ENCODE peak calls at places on chromosomes 5 and 9, in nine cellular contexts. C is PC-3, L is SK-N-SH, U is GM23248, M is HCT116, J is GM23338, R is MM.1S, O is neural progenitor cell, W is hepatocyte. T is an unnamed sample.

GRCh38 chr9:101485873-101486692 is 47.6 kb upstream of the RNF20 start:
- DNase-seq in C (no peak), L (peak), U (peak), M (peak), J (peak), R (no peak), O (peak), W (peak), T (no peak)

GRCh38 chr9:88278036-88278435 is 110.2 kb upstream of the SPIN1 start:
- DNase-seq in C (no peak), L (no peak), U (no peak), M (no peak), J (peak), R (no peak), O (no peak), W (no peak), T (no peak)

GRCh38 chr5:33091571-33092363 is 349.0 kb upstream of the TARS1 start:
- DNase-seq in C (no peak), L (no peak), U (peak), M (no peak), J (peak), R (no peak), O (no peak), W (no peak), T (no peak)

GRCh38 chr5:150129813-150130492 is 25.7 kb downstream of the PDGFRB start:
- DNase-seq in C (peak), L (peak), U (peak), M (peak), J (peak), R (peak), O (peak), W (peak), T (peak)

GRCh38 chr5:131382407-131383395 is 118.8 kb downstream of the CDC42SE2 start:
- DNase-seq in C (peak), L (peak), U (peak), M (peak), J (peak), R (peak), O (peak), W (peak), T (peak)

GRCh38 chr9:130741831-130742449 is 48.4 kb downstream of the EXOSC2 start:
- DNase-seq in C (peak), L (no peak), U (peak), M (no peak), J (no peak), R (no peak), O (no peak), W (no peak), T (no peak)

GRCh38 chr5:621341-621761 is 9.2 kb downstream of the CEP72 start:
- DNase-seq in C (no peak), L (no peak), U (no peak), M (no peak), J (no peak), R (no peak), O (no peak), W (no peak), T (no peak)

GRCh38 chr9:126298319-126298801 is 28.3 kb upstream of the MVB12B start:
- DNase-seq in C (no peak), L (no peak), U (no peak), M (no peak), J (peak), R (no peak), O (peak), W (peak), T (no peak)

GRCh38 chr5:87242242-87242641 is 25.4 kb upstream of the RASA1 start:
- DNase-seq in C (no peak), L (no peak), U (no peak), M (no peak), J (no peak), R (no peak), O (no peak), W (no peak), T (no peak)

GRCh38 chr5:88842784-88843183 is 40.2 kb downstream of the MEF2C start:
- DNase-seq in C (no peak), L (no peak), U (no peak), M (no peak), J (no peak), R (no peak), O (no peak), W (no peak), T (no peak)

GRCh38 chr9:100350188-100350587 is 2.6 kb downstream of the TEX10 start:
- DNase-seq in C (no peak), L (no peak), U (peak), M (no peak), J (no peak), R (no peak), O (no peak), W (no peak), T (peak)

GRCh38 chr5:116361171-116361967 is 213.3 kb downstream of the SEMA6A start:
- DNase-seq in C (no peak), L (peak), U (peak), M (no peak), J (peak), R (no peak), O (peak), W (peak), T (no peak)

GRCh38 chr9:38761334-38761733 is 41.4 kb upstream of the FAM240B start:
- DNase-seq in C (no peak), L (peak), U (no peak), M (no peak), J (peak), R (no peak), O (peak), W (no peak), T (no peak)

GRCh38 chr5:149886697-149887470 is 57.7 kb downstream of the PDE6A start:
- DNase-seq in C (no peak), L (no peak), U (no peak), M (no peak), J (no peak), R (no peak), O (no peak), W (no peak), T (no peak)

GRCh38 chr5:55520117-55520829 is 14.5 kb downstream of the PLPP1 start:
- DNase-seq in C (no peak), L (no peak), U (no peak), M (no peak), J (no peak), R (no peak), O (no peak), W (peak), T (no peak)
- H3K27ac ChIP-seq in C (no peak), L (no peak), U (no peak), M (no peak), J (peak), R (no peak), O (no peak), W (peak), T (no peak)

DNA sequence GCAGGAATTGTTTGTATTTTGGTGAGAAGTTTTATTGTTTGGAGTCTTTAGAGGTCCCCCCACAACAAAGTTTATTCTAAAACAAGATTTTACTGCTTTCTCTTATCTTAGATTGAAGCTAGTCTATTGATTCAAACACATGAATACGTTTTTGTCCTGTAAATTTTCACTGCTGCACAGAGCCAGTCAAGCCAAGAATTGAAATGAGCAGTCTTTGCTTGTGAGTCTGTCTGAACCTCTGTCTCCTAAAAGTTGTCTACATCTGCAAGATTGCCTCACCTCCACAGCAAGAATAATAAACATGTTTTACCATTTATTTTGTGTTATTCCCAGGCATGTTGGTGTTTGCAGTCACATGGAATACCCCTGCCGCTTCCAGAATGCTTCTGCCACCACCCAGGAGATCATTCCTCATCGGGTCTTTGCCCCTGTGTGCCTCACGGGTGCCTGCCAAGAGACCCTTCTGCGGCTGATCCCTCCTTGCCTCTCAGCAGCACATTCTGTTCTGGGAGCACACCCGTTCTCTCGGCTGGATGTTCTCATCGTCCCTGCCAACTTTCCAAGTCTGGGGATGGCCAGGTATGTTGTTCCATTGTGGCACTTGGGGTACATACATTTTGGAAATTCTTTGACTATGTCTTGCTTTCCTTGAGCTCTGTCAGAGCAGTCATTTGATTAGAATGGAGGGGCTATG is 74.1 kb downstream of the AOPEP start:
- DNase-seq in C (no peak), L (no peak), U (peak), M (no peak), J (no peak), R (no peak), O (no peak), W (no peak), T (no peak)
- H3K4me2 ChIP-seq in C (peak), L (no peak), U (no peak), M (peak), J (no peak), R (no peak), O (no peak), W (peak), T (no peak)

GRCh38 chr9:98043921-98044320 is 12.6 kb upstream of the NANS start:
- DNase-seq in C (no peak), L (no peak), U (no peak), M (no peak), J (no peak), R (no peak), O (no peak), W (no peak), T (no peak)

GRCh38 chr9:98047002-98047401 is 9.5 kb upstream of the NANS start:
- DNase-seq in C (no peak), L (no peak), U (no peak), M (no peak), J (no peak), R (no peak), O (no peak), W (no peak), T (peak)

GRCh38 chr9:98046161-98046543 is 10.4 kb upstream of the NANS start:
- DNase-seq in C (no peak), L (no peak), U (no peak), M (no peak), J (no peak), R (no peak), O (no peak), W (no peak), T (no peak)

GRCh38 chr9:98049668-98050067 is 6.9 kb upstream of the NANS start:
- DNase-seq in C (no peak), L (no peak), U (no peak), M (no peak), J (no peak), R (no peak), O (no peak), W (no peak), T (no peak)

GRCh38 chr9:98045234-98046160 is 11.0 kb upstream of the NANS start:
- DNase-seq in C (peak), L (no peak), U (no peak), M (peak), J (no peak), R (peak), O (no peak), W (no peak), T (peak)
- TF ChIP-seq EZH2phosphoT487 in C (no peak), L (no peak), U (no peak), M (no peak), J (no peak), R (no peak), O (no peak), W (no peak), T (no peak)

DNA sequence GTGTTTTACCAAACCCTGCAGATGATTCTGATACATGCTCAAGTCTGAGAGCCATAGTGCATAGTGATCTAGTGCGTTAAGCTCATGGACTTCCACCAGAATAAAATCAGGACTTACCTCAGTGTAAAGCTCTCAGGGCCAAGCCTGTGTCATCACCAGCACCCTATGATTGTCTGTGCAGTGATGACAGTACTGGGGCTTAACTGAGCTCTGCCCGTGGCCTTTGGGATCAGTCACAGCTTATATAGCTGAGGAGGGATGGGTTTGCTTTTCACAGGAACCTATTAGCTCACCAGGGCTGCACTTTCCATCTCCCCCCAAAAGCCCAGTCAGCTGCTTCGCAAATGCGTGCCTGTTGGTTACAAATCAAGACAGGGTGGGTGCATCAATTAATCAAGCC is 246.9 kb downstream of the NR3C1 start:
- DNase-seq in C (no peak), L (no peak), U (peak), M (no peak), J (no peak), R (no peak), O (no peak), W (no peak), T (no peak)
- H3K27ac ChIP-seq in C (no peak), L (no peak), U (peak), M (no peak), J (no peak), R (no peak), O (no peak), W (no peak), T (no peak)

GRCh38 chr5:75523275-75523674 is 11.6 kb downstream of the POLK start:
- DNase-seq in C (peak), L (no peak), U (no peak), M (no peak), J (no peak), R (no peak), O (no peak), W (no peak), T (no peak)
- H3K4me2 ChIP-seq in C (peak), L (no peak), U (peak), M (no peak), J (no peak), R (peak), O (no peak), W (peak), T (no peak)

GRCh38 chr5:174190073-174190675 is 144.7 kb downstream of the NSG2 start:
- DNase-seq in C (no peak), L (peak), U (no peak), M (no peak), J (peak), R (no peak), O (no peak), W (no peak), T (no peak)
- TF ChIP-seq EZH2phosphoT487 in C (no peak), L (no peak), U (no peak), M (no peak), J (no peak), R (no peak), O (no peak), W (no peak), T (no peak)

GRCh38 chr9:34566972-34567371 is 22.6 kb downstream of the CNTFR start:
- DNase-seq in C (no peak), L (peak), U (no peak), M (no peak), J (no peak), R (no peak), O (no peak), W (no peak), T (no peak)

GRCh38 chr9:34568133-34568532 is 21.4 kb downstream of the CNTFR start:
- DNase-seq in C (no peak), L (no peak), U (no peak), M (no peak), J (no peak), R (no peak), O (no peak), W (no peak), T (no peak)

GRCh38 chr9:34568783-34569182 is 20.7 kb downstream of the CNTFR start:
- DNase-seq in C (no peak), L (peak), U (no peak), M (no peak), J (peak), R (no peak), O (no peak), W (no peak), T (no peak)

GRCh38 chr9:34564617-34565016 is 24.9 kb downstream of the CNTFR start:
- DNase-seq in C (no peak), L (no peak), U (no peak), M (no peak), J (no peak), R (no peak), O (no peak), W (no peak), T (no peak)

GRCh38 chr9:34566191-34566849 is 23.2 kb downstream of the CNTFR start:
- DNase-seq in C (no peak), L (peak), U (no peak), M (no peak), J (no peak), R (no peak), O (peak), W (no peak), T (no peak)
- H3K27ac ChIP-seq in C (no peak), L (no peak), U (no peak), M (no peak), J (no peak), R (no peak), O (no peak), W (no peak), T (no peak)

GRCh38 chr5:135030123-135030517 is 3.9 kb downstream of the PITX1 start:
- DNase-seq in C (no peak), L (no peak), U (no peak), M (no peak), J (no peak), R (no peak), O (peak), W (no peak), T (no peak)

GRCh38 chr5:135031146-135031812 is 2.7 kb downstream of the PITX1 start:
- DNase-seq in C (no peak), L (peak), U (no peak), M (no peak), J (peak), R (peak), O (peak), W (no peak), T (no peak)

GRCh38 chr5:135029468-135030122 is 4.4 kb downstream of the PITX1 start:
- DNase-seq in C (no peak), L (no peak), U (no peak), M (no peak), J (no peak), R (no peak), O (no peak), W (no peak), T (no peak)

GRCh38 chr5:135031813-135032612 is 2.0 kb downstream of the PITX1 start:
- DNase-seq in C (peak), L (no peak), U (no peak), M (no peak), J (no peak), R (peak), O (peak), W (no peak), T (no peak)

GRCh38 chr5:135030691-135031145 is 3.3 kb downstream of the PITX1 start:
- DNase-seq in C (no peak), L (no peak), U (no peak), M (no peak), J (peak), R (peak), O (peak), W (no peak), T (no peak)
- H3K4me2 ChIP-seq in C (no peak), L (peak), U (no peak), M (no peak), J (peak), R (peak), O (peak), W (peak), T (peak)

DNA sequence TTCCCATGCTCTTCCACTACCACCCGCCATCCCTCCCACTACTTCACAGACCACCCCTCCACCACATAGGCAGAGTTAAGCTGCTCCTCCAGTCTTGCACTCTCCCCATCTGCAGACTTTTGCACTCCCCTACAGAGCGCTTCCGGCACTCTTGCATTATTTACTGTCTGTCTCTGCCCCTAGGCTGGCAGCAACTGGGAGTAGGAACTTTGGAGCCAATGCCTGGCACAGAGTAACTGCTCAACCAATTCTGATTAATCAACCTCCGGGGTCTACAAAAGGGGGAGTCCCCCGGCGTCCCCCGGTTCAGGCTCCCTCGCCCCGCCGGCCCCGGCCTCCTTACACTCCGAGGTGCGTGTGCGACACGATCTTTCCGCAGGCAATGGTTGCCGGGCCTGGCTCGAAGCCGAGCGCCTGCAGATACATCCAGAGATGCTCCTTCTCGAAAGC is 498 bp downstream of the HAUS6 start:
- DNase-seq in C (peak), L (peak), U (peak), M (no peak), J (peak), R (peak), O (peak), W (no peak), T (peak)
- TF ChIP-seq EZH2phosphoT487 in C (no peak), L (no peak), U (no peak), M (no peak), J (no peak), R (no peak), O (no peak), W (no peak), T (no peak)

GRCh38 chr5:112685929-112686328 is 51.8 kb upstream of the APC start:
- DNase-seq in C (no peak), L (no peak), U (peak), M (no peak), J (no peak), R (no peak), O (no peak), W (no peak), T (no peak)

GRCh38 chr5:112686675-112687074 is 51.0 kb upstream of the APC start:
- DNase-seq in C (no peak), L (no peak), U (no peak), M (no peak), J (no peak), R (no peak), O (no peak), W (no peak), T (peak)

GRCh38 chr5:112684737-112685136 is 52.9 kb upstream of the APC start:
- DNase-seq in C (no peak), L (no peak), U (peak), M (no peak), J (no peak), R (no peak), O (no peak), W (no peak), T (peak)

GRCh38 chr5:112684121-112684520 is 53.6 kb upstream of the APC start:
- DNase-seq in C (no peak), L (no peak), U (peak), M (no peak), J (no peak), R (no peak), O (no peak), W (no peak), T (peak)

DNA sequence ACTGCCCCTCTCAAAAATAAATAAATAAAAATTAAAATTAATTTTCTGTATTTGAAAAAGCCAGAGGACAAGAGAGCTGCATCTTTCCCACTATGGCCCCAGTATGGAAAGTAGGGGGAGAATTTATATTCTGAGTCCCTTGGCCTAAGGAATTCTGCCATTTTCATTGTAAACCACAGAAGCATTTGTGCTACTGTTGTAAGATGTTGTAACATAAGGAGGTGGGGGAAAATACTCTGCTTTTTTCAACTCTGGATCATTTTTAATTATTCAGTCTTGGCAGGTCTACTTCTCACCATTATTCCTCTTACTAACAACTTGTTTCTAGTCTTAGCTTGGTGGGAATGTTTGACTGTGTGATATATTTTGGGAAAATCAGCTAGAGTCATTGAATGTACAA is 52.3 kb upstream of the APC start:
- DNase-seq in C (no peak), L (no peak), U (peak), M (no peak), J (no peak), R (no peak), O (no peak), W (no peak), T (no peak)
- H3K27ac ChIP-seq in C (no peak), L (peak), U (peak), M (no peak), J (no peak), R (no peak), O (no peak), W (no peak), T (no peak)

T was measured in OCI-LY7.